ENCODE peak calls at places on chromosomes 5 and 9, in eight cellular contexts. One of them, this sample, is unnamed. For H3K9me3, the result is how much of the 10 kb centered on the place peaks cover.

GRCh38 chr9:132006657-132007370 is 72.9 kb downstream of the MED27 start:
- DNase-seq in aorta: no peak
- DNase-seq in adipocyte: no peak
- DNase-seq in psoas muscle: no peak
- DNase-seq in naive thymus-derived CD4-positive, alpha-beta T cell: no peak
- DNase-seq in CD4-positive, alpha-beta T cell: no peak
- DNase-seq in hepatocyte: no peak
- DNase-seq in cardiac muscle cell: no peak
- DNase-seq in this sample: no peak

GRCh38 chr9:125674981-125675973 is 31.7 kb downstream of the MAPKAP1 start:
- DNase-seq in cardiac muscle cell: no peak
- DNase-seq in hepatocyte: peak
- DNase-seq in aorta: no peak
- DNase-seq in adipocyte: peak
- DNase-seq in CD4-positive, alpha-beta T cell: no peak
- DNase-seq in psoas muscle: no peak
- DNase-seq in naive thymus-derived CD4-positive, alpha-beta T cell: no peak
- DNase-seq in this sample: no peak

GRCh38 chr5:114101153-114101552 is 260.7 kb upstream of the KCNN2 start:
- DNase-seq in adipocyte: peak
- DNase-seq in psoas muscle: no peak
- DNase-seq in naive thymus-derived CD4-positive, alpha-beta T cell: no peak
- DNase-seq in CD4-positive, alpha-beta T cell: no peak
- DNase-seq in cardiac muscle cell: peak
- DNase-seq in hepatocyte: peak
- DNase-seq in aorta: no peak
- DNase-seq in this sample: no peak

GRCh38 chr9:19173598-19174125 is 46.4 kb upstream of the PLIN2 start:
- DNase-seq in hepatocyte: no peak
- DNase-seq in naive thymus-derived CD4-positive, alpha-beta T cell: no peak
- DNase-seq in psoas muscle: no peak
- DNase-seq in adipocyte: peak
- DNase-seq in cardiac muscle cell: no peak
- DNase-seq in CD4-positive, alpha-beta T cell: no peak
- DNase-seq in aorta: no peak
- DNase-seq in this sample: no peak

GRCh38 chr5:922041-922744 is 29.5 kb downstream of the TRIP13 start:
- DNase-seq in naive thymus-derived CD4-positive, alpha-beta T cell: no peak
- DNase-seq in adipocyte: no peak
- DNase-seq in aorta: no peak
- DNase-seq in hepatocyte: no peak
- DNase-seq in cardiac muscle cell: no peak
- DNase-seq in CD4-positive, alpha-beta T cell: no peak
- DNase-seq in psoas muscle: no peak
- DNase-seq in this sample: no peak

GRCh38 chr9:29945012-29945411 is 2371.7 kb upstream of the C9orf72 start:
- DNase-seq in cardiac muscle cell: no peak
- DNase-seq in hepatocyte: no peak
- DNase-seq in aorta: no peak
- DNase-seq in adipocyte: no peak
- DNase-seq in psoas muscle: no peak
- DNase-seq in naive thymus-derived CD4-positive, alpha-beta T cell: no peak
- DNase-seq in CD4-positive, alpha-beta T cell: no peak
- DNase-seq in this sample: no peak

GRCh38 chr5:76604838-76605237 is 18.4 kb downstream of the F2RL2 start:
- DNase-seq in psoas muscle: no peak
- DNase-seq in aorta: no peak
- DNase-seq in hepatocyte: peak
- DNase-seq in cardiac muscle cell: no peak
- DNase-seq in CD4-positive, alpha-beta T cell: no peak
- DNase-seq in naive thymus-derived CD4-positive, alpha-beta T cell: no peak
- DNase-seq in adipocyte: peak
- DNase-seq in this sample: no peak

GRCh38 chr5:179953934-179954833 is 46.5 kb upstream of the TBC1D9B start:
- DNase-seq in cardiac muscle cell: no peak
- DNase-seq in hepatocyte: no peak
- DNase-seq in adipocyte: peak
- DNase-seq in psoas muscle: no peak
- DNase-seq in aorta: no peak
- DNase-seq in naive thymus-derived CD4-positive, alpha-beta T cell: no peak
- DNase-seq in CD4-positive, alpha-beta T cell: no peak
- DNase-seq in this sample: no peak

GRCh38 chr5:53603009-53603687 is 42.7 kb downstream of the NDUFS4 start:
- DNase-seq in adipocyte: peak
- DNase-seq in aorta: no peak
- DNase-seq in cardiac muscle cell: peak
- DNase-seq in hepatocyte: no peak
- DNase-seq in psoas muscle: no peak
- DNase-seq in naive thymus-derived CD4-positive, alpha-beta T cell: no peak
- DNase-seq in CD4-positive, alpha-beta T cell: no peak
- DNase-seq in this sample: no peak

GRCh38 chr9:89802809-89803355 is 198.1 kb downstream of the GADD45G start:
- DNase-seq in aorta: no peak
- DNase-seq in adipocyte: no peak
- DNase-seq in CD4-positive, alpha-beta T cell: no peak
- DNase-seq in psoas muscle: peak
- DNase-seq in naive thymus-derived CD4-positive, alpha-beta T cell: no peak
- DNase-seq in hepatocyte: peak
- DNase-seq in cardiac muscle cell: no peak
- DNase-seq in this sample: no peak

GRCh38 chr9:70406446-70406862 is 8.0 kb downstream of the KLF9 start:
- DNase-seq in hepatocyte: no peak
- DNase-seq in naive thymus-derived CD4-positive, alpha-beta T cell: peak
- DNase-seq in psoas muscle: no peak
- DNase-seq in cardiac muscle cell: no peak
- DNase-seq in aorta: no peak
- DNase-seq in CD4-positive, alpha-beta T cell: no peak
- DNase-seq in adipocyte: no peak
- DNase-seq in this sample: no peak

DNA sequence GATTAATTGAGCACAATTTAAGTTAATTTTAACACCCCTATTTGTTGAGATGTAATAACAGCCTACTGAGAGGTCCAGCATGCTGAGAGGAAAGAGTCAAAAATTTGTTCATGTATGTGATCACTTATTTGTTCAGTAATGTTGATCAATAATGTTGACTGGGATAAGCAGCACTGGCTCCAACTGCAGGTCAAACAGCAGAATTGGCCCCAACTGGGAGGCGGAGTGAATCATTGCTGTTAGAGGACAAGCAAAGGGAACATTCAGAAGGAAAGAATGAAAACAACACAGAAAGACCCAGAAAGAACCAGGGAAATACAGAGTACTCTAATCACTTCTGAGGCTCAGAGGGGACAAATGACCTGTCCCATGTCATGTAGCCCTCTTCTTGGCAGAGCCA is 221.1 kb downstream of the COMMD10 start:
- DNase-seq in aorta: no peak
- DNase-seq in adipocyte: no peak
- DNase-seq in cardiac muscle cell: no peak
- DNase-seq in hepatocyte: no peak
- DNase-seq in psoas muscle: no peak
- DNase-seq in CD4-positive, alpha-beta T cell: no peak
- DNase-seq in naive thymus-derived CD4-positive, alpha-beta T cell: no peak
- DNase-seq in this sample: no peak
- H3K9me3 ChIP-seq in aorta: under half
- H3K9me3 ChIP-seq in adipocyte: under half
- H3K9me3 ChIP-seq in cardiac muscle cell: under half
- H3K9me3 ChIP-seq in hepatocyte: under half
- H3K9me3 ChIP-seq in psoas muscle: under half
- H3K9me3 ChIP-seq in CD4-positive, alpha-beta T cell: under half
- H3K9me3 ChIP-seq in naive thymus-derived CD4-positive, alpha-beta T cell: under half
- H3K9me3 ChIP-seq in this sample: under half

DNA sequence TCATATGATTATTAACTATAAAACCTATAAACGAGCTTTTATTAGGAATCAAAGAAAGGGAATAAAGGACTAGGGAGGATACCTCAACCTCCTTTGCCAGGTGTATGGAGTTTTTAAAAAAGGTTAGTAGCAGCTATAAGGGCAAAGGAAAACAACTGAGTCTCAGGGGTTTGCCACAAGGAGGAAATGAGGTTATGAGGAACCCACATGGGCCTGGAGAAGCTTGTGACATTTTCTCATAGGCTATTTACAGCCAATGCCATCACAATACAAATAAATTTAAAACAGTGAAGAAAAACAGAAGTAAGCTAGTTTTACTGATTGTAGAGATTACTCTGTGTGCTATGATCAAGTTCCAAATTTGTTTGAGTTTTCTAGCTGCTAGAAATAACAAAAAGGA is 92.7 kb downstream of the CDKN2A start:
- DNase-seq in adipocyte: no peak
- DNase-seq in cardiac muscle cell: no peak
- DNase-seq in hepatocyte: no peak
- DNase-seq in CD4-positive, alpha-beta T cell: no peak
- DNase-seq in naive thymus-derived CD4-positive, alpha-beta T cell: no peak
- DNase-seq in psoas muscle: no peak
- DNase-seq in aorta: no peak
- DNase-seq in this sample: no peak
- H3K9me3 ChIP-seq in adipocyte: under half
- H3K9me3 ChIP-seq in cardiac muscle cell: under half
- H3K9me3 ChIP-seq in hepatocyte: under half
- H3K9me3 ChIP-seq in CD4-positive, alpha-beta T cell: under half
- H3K9me3 ChIP-seq in naive thymus-derived CD4-positive, alpha-beta T cell: under half
- H3K9me3 ChIP-seq in psoas muscle: under half
- H3K9me3 ChIP-seq in aorta: under half
- H3K9me3 ChIP-seq in this sample: under half

GRCh38 chr5:71825992-71826391 is 106.9 kb downstream of the CARTPT start:
- DNase-seq in hepatocyte: no peak
- DNase-seq in naive thymus-derived CD4-positive, alpha-beta T cell: no peak
- DNase-seq in adipocyte: no peak
- DNase-seq in CD4-positive, alpha-beta T cell: no peak
- DNase-seq in psoas muscle: no peak
- DNase-seq in cardiac muscle cell: no peak
- DNase-seq in aorta: no peak
- DNase-seq in this sample: no peak
- H3K9me3 ChIP-seq in hepatocyte: under half
- H3K9me3 ChIP-seq in naive thymus-derived CD4-positive, alpha-beta T cell: under half
- H3K9me3 ChIP-seq in adipocyte: under half
- H3K9me3 ChIP-seq in CD4-positive, alpha-beta T cell: under half
- H3K9me3 ChIP-seq in psoas muscle: under half
- H3K9me3 ChIP-seq in cardiac muscle cell: under half
- H3K9me3 ChIP-seq in aorta: under half
- H3K9me3 ChIP-seq in this sample: under half

DNA sequence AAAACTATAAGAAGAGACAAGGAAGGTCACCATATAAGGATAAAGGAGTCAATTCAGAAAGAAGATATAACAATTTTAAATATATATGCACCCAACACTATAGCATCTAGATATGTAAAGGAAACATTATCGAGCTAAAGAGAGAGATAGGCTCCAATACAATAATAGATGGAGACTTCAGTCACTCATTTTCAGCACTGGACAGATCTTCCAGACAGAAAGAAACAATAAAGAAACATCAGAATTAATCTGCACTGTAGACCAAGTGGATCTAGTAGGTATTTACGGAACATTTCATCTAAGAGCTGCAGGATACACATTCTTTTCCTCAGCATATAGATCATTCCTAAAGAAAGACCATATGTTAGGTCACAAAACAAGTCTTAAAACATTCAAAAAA is 463.5 kb downstream of the KCTD16 start:
- DNase-seq in psoas muscle: no peak
- DNase-seq in hepatocyte: no peak
- DNase-seq in naive thymus-derived CD4-positive, alpha-beta T cell: no peak
- DNase-seq in adipocyte: no peak
- DNase-seq in aorta: no peak
- DNase-seq in cardiac muscle cell: no peak
- DNase-seq in CD4-positive, alpha-beta T cell: no peak
- DNase-seq in this sample: no peak
- H3K9me3 ChIP-seq in psoas muscle: under half
- H3K9me3 ChIP-seq in hepatocyte: under half
- H3K9me3 ChIP-seq in naive thymus-derived CD4-positive, alpha-beta T cell: under half
- H3K9me3 ChIP-seq in adipocyte: under half
- H3K9me3 ChIP-seq in aorta: under half
- H3K9me3 ChIP-seq in cardiac muscle cell: under half
- H3K9me3 ChIP-seq in CD4-positive, alpha-beta T cell: under half
- H3K9me3 ChIP-seq in this sample: under half

This sample was measured in T-helper 17 cell.